ENCODE peak calls at places on chromosome 2, in seven cellular contexts. One of them, this sample, is unnamed.

GRCh38 chr2:128549094-128549493 is 230.4 kb upstream of the HS6ST1 start:
- DNase-seq in dermis microvascular lymphatic vessel endothelial cell: no peak
- DNase-seq in CD4-positive, CD25-positive, alpha-beta regulatory T cell: no peak
- DNase-seq in Daoy: no peak
- DNase-seq in fibroblast of mammary gland: peak; percentile 35
- DNase-seq in naive thymus-derived CD8-positive, alpha-beta T cell: no peak
- DNase-seq in PC-3: no peak
- DNase-seq in this sample: no peak

GRCh38 chr2:233270366-233270765 is 18.9 kb downstream of the ATG16L1 start:
- DNase-seq in dermis microvascular lymphatic vessel endothelial cell: peak; percentile 10
- DNase-seq in CD4-positive, CD25-positive, alpha-beta regulatory T cell: no peak
- DNase-seq in Daoy: no peak
- DNase-seq in fibroblast of mammary gland: no peak
- DNase-seq in naive thymus-derived CD8-positive, alpha-beta T cell: peak; percentile 49
- DNase-seq in PC-3: no peak
- DNase-seq in this sample: no peak

GRCh38 chr2:130347220-130347925 is 4.7 kb downstream of the IMP4 start:
- DNase-seq in dermis microvascular lymphatic vessel endothelial cell: no peak
- DNase-seq in CD4-positive, CD25-positive, alpha-beta regulatory T cell: no peak
- DNase-seq in Daoy: no peak
- DNase-seq in fibroblast of mammary gland: no peak
- DNase-seq in naive thymus-derived CD8-positive, alpha-beta T cell: no peak
- DNase-seq in PC-3: no peak
- DNase-seq in this sample: no peak

GRCh38 chr2:62624855-62625254 is 80.7 kb upstream of the EHBP1 start:
- DNase-seq in dermis microvascular lymphatic vessel endothelial cell: no peak
- DNase-seq in CD4-positive, CD25-positive, alpha-beta regulatory T cell: no peak
- DNase-seq in Daoy: no peak
- DNase-seq in fibroblast of mammary gland: no peak
- DNase-seq in naive thymus-derived CD8-positive, alpha-beta T cell: no peak
- DNase-seq in PC-3: no peak
- DNase-seq in this sample: no peak

GRCh38 chr2:95301876-95302641 is 4.9 kb downstream of the KCNIP3 start:
- DNase-seq in dermis microvascular lymphatic vessel endothelial cell: no peak
- DNase-seq in CD4-positive, CD25-positive, alpha-beta regulatory T cell: no peak
- DNase-seq in Daoy: no peak
- DNase-seq in fibroblast of mammary gland: no peak
- DNase-seq in naive thymus-derived CD8-positive, alpha-beta T cell: no peak
- DNase-seq in PC-3: no peak
- DNase-seq in this sample: no peak

GRCh38 chr2:122843503-122843902 is 1088.1 kb downstream of the TSN start:
- DNase-seq in dermis microvascular lymphatic vessel endothelial cell: no peak
- DNase-seq in CD4-positive, CD25-positive, alpha-beta regulatory T cell: no peak
- DNase-seq in Daoy: peak; percentile 21
- DNase-seq in fibroblast of mammary gland: no peak
- DNase-seq in naive thymus-derived CD8-positive, alpha-beta T cell: no peak
- DNase-seq in PC-3: no peak
- DNase-seq in this sample: no peak

GRCh38 chr2:236662231-236663160 is 92.9 kb downstream of the ACKR3 start:
- DNase-seq in dermis microvascular lymphatic vessel endothelial cell: no peak
- DNase-seq in CD4-positive, CD25-positive, alpha-beta regulatory T cell: no peak
- DNase-seq in Daoy: no peak
- DNase-seq in fibroblast of mammary gland: peak; percentile 80
- DNase-seq in naive thymus-derived CD8-positive, alpha-beta T cell: no peak
- DNase-seq in PC-3: no peak
- DNase-seq in this sample: no peak

GRCh38 chr2:221103930-221104329 is 468.2 kb downstream of the EPHA4 start:
- DNase-seq in dermis microvascular lymphatic vessel endothelial cell: no peak
- DNase-seq in CD4-positive, CD25-positive, alpha-beta regulatory T cell: no peak
- DNase-seq in Daoy: no peak
- DNase-seq in fibroblast of mammary gland: no peak
- DNase-seq in naive thymus-derived CD8-positive, alpha-beta T cell: no peak
- DNase-seq in PC-3: no peak
- DNase-seq in this sample: no peak

GRCh38 chr2:61210332-61210981 is 48.5 kb downstream of the C2orf74 start:
- DNase-seq in dermis microvascular lymphatic vessel endothelial cell: no peak
- DNase-seq in CD4-positive, CD25-positive, alpha-beta regulatory T cell: no peak
- DNase-seq in Daoy: no peak
- DNase-seq in fibroblast of mammary gland: peak; percentile 81
- DNase-seq in naive thymus-derived CD8-positive, alpha-beta T cell: no peak
- DNase-seq in PC-3: peak; percentile 91
- DNase-seq in this sample: peak; percentile 46

GRCh38 chr2:236545814-236546480 is 23.7 kb upstream of the ACKR3 start:
- DNase-seq in dermis microvascular lymphatic vessel endothelial cell: no peak
- DNase-seq in CD4-positive, CD25-positive, alpha-beta regulatory T cell: no peak
- DNase-seq in Daoy: no peak
- DNase-seq in fibroblast of mammary gland: no peak
- DNase-seq in naive thymus-derived CD8-positive, alpha-beta T cell: peak; percentile 33
- DNase-seq in PC-3: no peak
- DNase-seq in this sample: no peak

GRCh38 chr2:11921030-11921583 is 174.7 kb downstream of the LPIN1 start:
- DNase-seq in dermis microvascular lymphatic vessel endothelial cell: no peak
- DNase-seq in CD4-positive, CD25-positive, alpha-beta regulatory T cell: no peak
- DNase-seq in Daoy: no peak
- DNase-seq in fibroblast of mammary gland: no peak
- DNase-seq in naive thymus-derived CD8-positive, alpha-beta T cell: no peak
- DNase-seq in PC-3: no peak
- DNase-seq in this sample: no peak

GRCh38 chr2:239910851-239911629 is 114.1 kb downstream of the NDUFA10 start:
- DNase-seq in dermis microvascular lymphatic vessel endothelial cell: no peak
- DNase-seq in CD4-positive, CD25-positive, alpha-beta regulatory T cell: no peak
- DNase-seq in Daoy: no peak
- DNase-seq in fibroblast of mammary gland: no peak
- DNase-seq in naive thymus-derived CD8-positive, alpha-beta T cell: no peak
- DNase-seq in PC-3: no peak
- DNase-seq in this sample: no peak